ENCODE peak calls at places on chromosomes 2 and 18, in six cellular contexts. One of them, this sample, is unnamed.

GRCh38 chr2:95292623-95293260 is 4.4 kb upstream of the KCNIP3 start:
- DNase-seq in iris pigment epithelial cell: no peak
- DNase-seq in EL: peak
- DNase-seq in mesenchymal stem cell: no peak
- DNase-seq in aorta: no peak
- DNase-seq in lung microvascular endothelial cell: no peak
- DNase-seq in this sample: no peak

GRCh38 chr2:70902067-70902442 is 33.6 kb upstream of the ATP6V1B1 start:
- DNase-seq in iris pigment epithelial cell: no peak
- DNase-seq in lung microvascular endothelial cell: no peak
- DNase-seq in mesenchymal stem cell: no peak
- DNase-seq in aorta: no peak
- DNase-seq in EL: no peak
- DNase-seq in this sample: no peak

GRCh38 chr2:235050992-235051351 is 99.2 kb downstream of the SH3BP4 start:
- DNase-seq in aorta: peak
- DNase-seq in lung microvascular endothelial cell: peak
- DNase-seq in EL: peak
- DNase-seq in iris pigment epithelial cell: peak
- DNase-seq in mesenchymal stem cell: peak
- DNase-seq in this sample: peak

GRCh38 chr18:30944773-30945172 is 97.8 kb downstream of the DSC3 start:
- DNase-seq in iris pigment epithelial cell: no peak
- DNase-seq in lung microvascular endothelial cell: no peak
- DNase-seq in mesenchymal stem cell: no peak
- DNase-seq in EL: no peak
- DNase-seq in aorta: no peak
- DNase-seq in this sample: no peak

GRCh38 chr2:50343157-50343821 is 688.6 kb downstream of the NRXN1 start:
- DNase-seq in lung microvascular endothelial cell: no peak
- DNase-seq in EL: no peak
- DNase-seq in iris pigment epithelial cell: no peak
- DNase-seq in aorta: no peak
- DNase-seq in mesenchymal stem cell: no peak
- DNase-seq in this sample: no peak

GRCh38 chr2:100321181-100321880 is 970 bp downstream of the LONRF2 start:
- DNase-seq in aorta: no peak
- DNase-seq in EL: peak
- DNase-seq in iris pigment epithelial cell: peak
- DNase-seq in mesenchymal stem cell: peak
- DNase-seq in lung microvascular endothelial cell: peak
- DNase-seq in this sample: peak

GRCh38 chr18:50507120-50507590 is 52.7 kb upstream of the MAPK4 start:
- DNase-seq in iris pigment epithelial cell: peak
- DNase-seq in aorta: peak
- DNase-seq in mesenchymal stem cell: no peak
- DNase-seq in lung microvascular endothelial cell: peak
- DNase-seq in EL: peak
- DNase-seq in this sample: peak

GRCh38 chr2:233422649-233423435 is 68.5 kb downstream of the DGKD start:
- DNase-seq in lung microvascular endothelial cell: no peak
- DNase-seq in EL: no peak
- DNase-seq in aorta: no peak
- DNase-seq in iris pigment epithelial cell: no peak
- DNase-seq in mesenchymal stem cell: no peak
- DNase-seq in this sample: no peak

GRCh38 chr2:24163186-24163585 is 11.7 kb upstream of the FAM228A start:
- DNase-seq in aorta: no peak
- DNase-seq in lung microvascular endothelial cell: no peak
- DNase-seq in iris pigment epithelial cell: no peak
- DNase-seq in mesenchymal stem cell: no peak
- DNase-seq in EL: no peak
- DNase-seq in this sample: no peak

GRCh38 chr18:10322408-10322807 is 132.0 kb upstream of the APCDD1 start:
- DNase-seq in aorta: no peak
- DNase-seq in lung microvascular endothelial cell: no peak
- DNase-seq in iris pigment epithelial cell: no peak
- DNase-seq in EL: no peak
- DNase-seq in mesenchymal stem cell: no peak
- DNase-seq in this sample: no peak

GRCh38 chr2:72996152-72996502 is 75.4 kb downstream of the SFXN5 start:
- DNase-seq in EL: no peak
- DNase-seq in lung microvascular endothelial cell: no peak
- DNase-seq in mesenchymal stem cell: no peak
- DNase-seq in iris pigment epithelial cell: no peak
- DNase-seq in aorta: peak
- DNase-seq in this sample: no peak

GRCh38 chr2:68706637-68707036 is 28.0 kb upstream of the ARHGAP25 start:
- DNase-seq in EL: no peak
- DNase-seq in mesenchymal stem cell: no peak
- DNase-seq in aorta: no peak
- DNase-seq in lung microvascular endothelial cell: no peak
- DNase-seq in iris pigment epithelial cell: no peak
- DNase-seq in this sample: no peak

GRCh38 chr2:239961662-239962220 is 63.4 kb downstream of the NDUFA10 start:
- DNase-seq in iris pigment epithelial cell: no peak
- DNase-seq in lung microvascular endothelial cell: no peak
- DNase-seq in mesenchymal stem cell: no peak
- DNase-seq in EL: no peak
- DNase-seq in aorta: peak
- DNase-seq in this sample: no peak

GRCh38 chr2:204828191-204828590 is 282.9 kb downstream of the PARD3B start:
- DNase-seq in iris pigment epithelial cell: no peak
- DNase-seq in mesenchymal stem cell: no peak
- DNase-seq in aorta: no peak
- DNase-seq in lung microvascular endothelial cell: no peak
- DNase-seq in EL: no peak
- DNase-seq in this sample: no peak

GRCh38 chr18:54822872-54823845 is 5.1 kb upstream of the RAB27B start:
- DNase-seq in iris pigment epithelial cell: peak
- DNase-seq in mesenchymal stem cell: peak
- DNase-seq in lung microvascular endothelial cell: no peak
- DNase-seq in EL: peak
- DNase-seq in aorta: no peak
- DNase-seq in this sample: peak

GRCh38 chr2:58921676-58922075 is 680.6 kb upstream of the FANCL start:
- DNase-seq in iris pigment epithelial cell: no peak
- DNase-seq in EL: peak
- DNase-seq in mesenchymal stem cell: no peak
- DNase-seq in aorta: no peak
- DNase-seq in lung microvascular endothelial cell: no peak
- DNase-seq in this sample: peak

GRCh38 chr2:26649322-26649721 is 8.2 kb upstream of the CIB4 start:
- DNase-seq in EL: no peak
- DNase-seq in iris pigment epithelial cell: no peak
- DNase-seq in lung microvascular endothelial cell: no peak
- DNase-seq in aorta: no peak
- DNase-seq in mesenchymal stem cell: no peak
- DNase-seq in this sample: no peak

GRCh38 chr2:195695002-195695631 is 38.1 kb downstream of the SLC39A10 start:
- DNase-seq in iris pigment epithelial cell: no peak
- DNase-seq in lung microvascular endothelial cell: no peak
- DNase-seq in aorta: no peak
- DNase-seq in EL: no peak
- DNase-seq in mesenchymal stem cell: no peak
- DNase-seq in this sample: no peak